ENCODE peak calls at places on chromosomes 4 and X, in four cellular contexts. P is IMR-90, L is K562, J is GM12878. H is an unnamed sample.
A peak's percentile ranks its signal among the peaks of the same experiment; 100 is the strongest.

GRCh38 chrX:44903107-44903506 is 30.1 kb downstream of the KDM6A start:
- DNase-seq in P (peak; percentile 78), L (peak; percentile 12), J (no peak), H (peak; percentile 46)

GRCh38 chrX:153984351-153985178 is 12.0 kb downstream of the TMEM187 start:
- DNase-seq in P (no peak), L (peak; percentile 61), J (no peak), H (no peak)

GRCh38 chrX:110318664-110318968 is 731 bp upstream of the AMMECR1 start:
- DNase-seq in P (no peak), L (no peak), J (no peak), H (peak; percentile 14)

GRCh38 chr4:108292229-108292628 is 123.5 kb upstream of the LEF1 start:
- DNase-seq in P (no peak), L (no peak), J (no peak), H (no peak)

GRCh38 chr4:81343536-81343935 is 128.2 kb downstream of the RASGEF1B start:
- DNase-seq in P (no peak), L (no peak), J (no peak), H (no peak)

GRCh38 chr4:174260099-174260498 is 23.4 kb downstream of the FBXO8 start:
- DNase-seq in P (peak; percentile 85), L (no peak), J (no peak), H (no peak)

GRCh38 chrX:551306-551705 is 79.3 kb upstream of the SHOX start:
- DNase-seq in P (no peak), L (no peak), J (no peak), H (no peak)

GRCh38 chr4:165343353-165344191 is 16.1 kb downstream of the MSMO1 start:
- DNase-seq in P (no peak), L (no peak), J (no peak), H (peak; percentile 53)

GRCh38 chr4:152102184-152103000 is 341.6 kb upstream of the GATB start:
- DNase-seq in P (peak; percentile 92), L (no peak), J (no peak), H (peak; percentile 13)

GRCh38 chr4:18593297-18594002 is 571.9 kb upstream of the LCORL start:
- DNase-seq in P (peak; percentile 74), L (peak; percentile 67), J (peak; percentile 7), H (peak; percentile 80)

GRCh38 chr4:3364634-3365314 is 72.0 kb downstream of the RGS12 start:
- DNase-seq in P (no peak), L (no peak), J (no peak), H (no peak)
- TF ChIP-seq FOS in P (no peak), L (no peak), J (no peak), H (no peak)

DNA sequence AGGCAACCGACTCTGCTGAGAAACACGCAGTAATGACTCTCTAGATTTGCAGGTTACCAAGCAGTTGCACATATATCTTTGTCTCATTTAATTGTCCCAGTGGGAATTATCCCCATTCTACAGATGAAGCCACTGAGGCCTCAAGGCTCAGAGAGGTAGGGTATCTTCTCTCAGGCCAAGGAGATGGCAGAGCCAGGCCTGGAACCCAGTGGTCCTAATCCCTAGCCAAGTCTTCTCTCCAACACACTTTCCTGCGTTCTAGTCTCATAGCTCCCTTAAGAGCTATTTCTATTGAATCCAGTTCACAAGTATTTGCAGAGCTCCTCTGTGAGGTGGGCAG is 181.3 kb upstream of the BCOR start:
- DNase-seq in P (no peak), L (no peak), J (no peak), H (no peak)
- H3K27ac ChIP-seq in P (no peak overlapping the region), L (no peak overlapping the region), J (no peak overlapping the region), H (no peak overlapping the region)

GRCh38 chrX:64202808-64203320 is 2.6 kb downstream of the AMER1 start:
- DNase-seq in P (peak; percentile 16), L (no peak), J (no peak), H (no peak)
- H3K27me3 ChIP-seq in P (no peaks in the 10 kb centered on the region), L (no peaks in the 10 kb centered on the region), J (no peaks in the 10 kb centered on the region), H (no peaks in the 10 kb centered on the region)

GRCh38 chr4:124974163-124974562 is 261.6 kb upstream of the ANKRD50 start:
- DNase-seq in P (no peak), L (no peak), J (no peak), H (no peak)
- TF ChIP-seq FOS in P (no peak), L (no peak), J (no peak), H (no peak)